ENCODE peak calls at places on chromosome 17, in eight cellular contexts. G is epithelial cell of esophagus; P is naive thymus-derived CD8-positive, alpha-beta T cell; O is HCEC 1CT; Q is stimulated activated naive CD8-positive, alpha-beta T cell treated with anti-CD3 and anti-CD28 coated beads, Interleukin-15, Interleukin-2, amounts not matched to agents 100 U/mL and 50 U/mL, for 24 hours; H is H4; Y is activated CD8-positive, alpha-beta T cell treated with anti-CD3 and anti-CD28 coated beads, Interleukin-2, amount 10 ng/mL, durations not matched to agents 7 days and 5 days; K is adrenal gland. S is an unnamed sample.

GRCh38 chr17:32878211-32878610 is 1.3 kb upstream of the MYO1D start:
- DNase-seq in G (peak), P (no peak), O (peak), Q (no peak), H (no peak), Y (no peak), K (peak), S (no peak)

GRCh38 chr17:60729854-60730253 is 52.2 kb downstream of the BCAS3 start:
- DNase-seq in G (peak), P (no peak), O (no peak), Q (no peak), H (no peak), Y (no peak), K (no peak), S (no peak)

GRCh38 chr17:38562903-38563302 is 42.8 kb downstream of the SRCIN1 start:
- DNase-seq in G (no peak), P (no peak), O (no peak), Q (no peak), H (no peak), Y (no peak), K (no peak), S (no peak)

GRCh38 chr17:4708436-4708835 is 2.0 kb upstream of the ARRB2 start:
- DNase-seq in G (no peak), P (peak), O (no peak), Q (peak), H (no peak), Y (peak), K (no peak), S (peak)

GRCh38 chr17:83178533-83179201 is 99.3 kb downstream of the METRNL start:
- DNase-seq in G (no peak), P (peak), O (no peak), Q (no peak), H (no peak), Y (peak), K (peak), S (no peak)

GRCh38 chr17:4854181-4854681 is 21.1 kb downstream of the MINK1 start:
- DNase-seq in G (peak), P (no peak), O (no peak), Q (no peak), H (no peak), Y (no peak), K (no peak), S (no peak)

GRCh38 chr17:48647103-48647963 is 21.2 kb upstream of the HOXB9 start:
- DNase-seq in G (no peak), P (no peak), O (no peak), Q (no peak), H (no peak), Y (no peak), K (no peak), S (peak)

GRCh38 chr17:68127914-68128313 is 92.4 kb downstream of the KPNA2 start:
- DNase-seq in G (no peak), P (no peak), O (no peak), Q (no peak), H (no peak), Y (no peak), K (no peak), S (no peak)

GRCh38 chr17:4230142-4230541 is 33.6 kb downstream of the ANKFY1 start:
- DNase-seq in G (peak), P (no peak), O (peak), Q (no peak), H (peak), Y (no peak), K (peak), S (peak)

GRCh38 chr17:2062571-2063183 is 7.8 kb downstream of the HIC1 start:
- DNase-seq in G (no peak), P (peak), O (peak), Q (no peak), H (no peak), Y (no peak), K (no peak), S (no peak)

GRCh38 chr17:73924488-73925186 is 278.8 kb upstream of the RPL38 start:
- DNase-seq in G (no peak), P (no peak), O (no peak), Q (no peak), H (no peak), Y (no peak), K (no peak), S (no peak)

GRCh38 chr17:35947156-35947585 is 3.7 kb upstream of the LYZL6 start:
- DNase-seq in G (peak), P (peak), O (peak), Q (peak), H (peak), Y (peak), K (peak), S (peak)

GRCh38 chr17:19388791-19389190 is 1.8 kb upstream of the MFAP4 start:
- DNase-seq in G (no peak), P (no peak), O (no peak), Q (no peak), H (no peak), Y (no peak), K (peak), S (no peak)

GRCh38 chr17:65522751-65523404 is 38.6 kb downstream of the AXIN2 start:
- DNase-seq in G (no peak), P (no peak), O (no peak), Q (no peak), H (no peak), Y (peak), K (no peak), S (no peak)

GRCh38 chr17:66466933-66467367 is 164.5 kb downstream of the PRKCA start:
- DNase-seq in G (peak), P (no peak), O (peak), Q (peak), H (peak), Y (peak), K (peak), S (peak)

GRCh38 chr17:72481572-72481971 is 360.8 kb downstream of the SOX9 start:
- DNase-seq in G (no peak), P (no peak), O (no peak), Q (no peak), H (no peak), Y (no peak), K (no peak), S (no peak)

GRCh38 chr17:9219631-9220415 is 198.5 kb downstream of the NTN1 start:
- DNase-seq in G (no peak), P (peak), O (no peak), Q (no peak), H (no peak), Y (no peak), K (no peak), S (no peak)

GRCh38 chr17:19748807-19749193 is 702 bp upstream of the ALDH3A1 start:
- DNase-seq in G (no peak), P (peak), O (no peak), Q (no peak), H (no peak), Y (no peak), K (no peak), S (no peak)

GRCh38 chr17:79082311-79083190 is 7.9 kb downstream of the ENGASE start:
- DNase-seq in G (peak), P (no peak), O (peak), Q (peak), H (no peak), Y (peak), K (peak), S (no peak)

GRCh38 chr17:35345926-35346771 is 27.3 kb downstream of the SLFN11 start:
- DNase-seq in G (peak), P (no peak), O (peak), Q (peak), H (no peak), Y (peak), K (peak), S (no peak)

GRCh38 chr17:49728425-49728824 is 20.7 kb upstream of the SLC35B1 start:
- DNase-seq in G (no peak), P (no peak), O (no peak), Q (no peak), H (no peak), Y (no peak), K (no peak), S (no peak)

GRCh38 chr17:77564278-77564920 is 394.1 kb upstream of the TNRC6C start:
- DNase-seq in G (no peak), P (peak), O (no peak), Q (no peak), H (no peak), Y (no peak), K (no peak), S (no peak)

GRCh38 chr17:56785396-56785795 is 48.3 kb downstream of the C17orf67 start:
- DNase-seq in G (peak), P (no peak), O (peak), Q (no peak), H (no peak), Y (no peak), K (no peak), S (no peak)

GRCh38 chr17:72631568-72631967 is 460.9 kb downstream of the SLC39A11 start:
- DNase-seq in G (peak), P (no peak), O (no peak), Q (no peak), H (no peak), Y (no peak), K (no peak), S (no peak)

GRCh38 chr17:550041-550398 is 164.6 kb downstream of the VPS53 start:
- DNase-seq in G (peak), P (no peak), O (peak), Q (no peak), H (peak), Y (no peak), K (no peak), S (no peak)

GRCh38 chr17:193841-194806 is 12.7 kb upstream of the DOC2B start:
- DNase-seq in G (no peak), P (no peak), O (no peak), Q (no peak), H (no peak), Y (no peak), K (peak), S (no peak)

GRCh38 chr17:79011451-79012147 is 2.0 kb upstream of the CANT1 start:
- DNase-seq in G (peak), P (no peak), O (peak), Q (no peak), H (no peak), Y (no peak), K (peak), S (peak)

GRCh38 chr17:7557825-7558543 is 566 bp upstream of the TNFSF13 start:
- DNase-seq in G (peak), P (no peak), O (peak), Q (peak), H (no peak), Y (peak), K (peak), S (no peak)

S was measured in RKO.